ENCODE peak calls at places on chromosomes 13 and 19, in nine cellular contexts. One of them, this sample, is unnamed.

GRCh38 chr19:14554382-14554812 is 17.5 kb downstream of the NDUFB7 start:
- DNase-seq in neural crest cell: no peak
- DNase-seq in activated CD8-positive, alpha-beta T cell treated with anti-CD3 and anti-CD28 coated beads for 36 hours: no peak
- DNase-seq in frontal cortex: peak
- DNase-seq in tibial nerve: no peak
- DNase-seq in PC-9: peak
- DNase-seq in HTR-8/SVneo: no peak
- DNase-seq in stimulated activated CD8-positive, alpha-beta memory T cell treated with anti-CD3 and anti-CD28 coated beads, Interleukin-15, amount 100 ng/mL, for 24 hours: no peak
- DNase-seq in dorsolateral prefrontal cortex: peak
- DNase-seq in this sample: no peak

GRCh38 chr13:69856331-69856730 is 251.3 kb upstream of the ATXN8OS start:
- DNase-seq in neural crest cell: no peak
- DNase-seq in activated CD8-positive, alpha-beta T cell treated with anti-CD3 and anti-CD28 coated beads for 36 hours: no peak
- DNase-seq in frontal cortex: no peak
- DNase-seq in tibial nerve: no peak
- DNase-seq in PC-9: peak
- DNase-seq in HTR-8/SVneo: no peak
- DNase-seq in stimulated activated CD8-positive, alpha-beta memory T cell treated with anti-CD3 and anti-CD28 coated beads, Interleukin-15, amount 100 ng/mL, for 24 hours: no peak
- DNase-seq in dorsolateral prefrontal cortex: no peak
- DNase-seq in this sample: no peak

GRCh38 chr13:41332829-41333228 is 21.8 kb downstream of the NAA16 start:
- DNase-seq in neural crest cell: no peak
- DNase-seq in activated CD8-positive, alpha-beta T cell treated with anti-CD3 and anti-CD28 coated beads for 36 hours: no peak
- DNase-seq in frontal cortex: no peak
- DNase-seq in tibial nerve: no peak
- DNase-seq in PC-9: no peak
- DNase-seq in HTR-8/SVneo: no peak
- DNase-seq in stimulated activated CD8-positive, alpha-beta memory T cell treated with anti-CD3 and anti-CD28 coated beads, Interleukin-15, amount 100 ng/mL, for 24 hours: no peak
- DNase-seq in dorsolateral prefrontal cortex: no peak
- DNase-seq in this sample: no peak

GRCh38 chr13:91698767-91699166 is 300.3 kb downstream of the GPC5 start:
- DNase-seq in neural crest cell: no peak
- DNase-seq in activated CD8-positive, alpha-beta T cell treated with anti-CD3 and anti-CD28 coated beads for 36 hours: no peak
- DNase-seq in frontal cortex: no peak
- DNase-seq in tibial nerve: no peak
- DNase-seq in PC-9: no peak
- DNase-seq in HTR-8/SVneo: no peak
- DNase-seq in stimulated activated CD8-positive, alpha-beta memory T cell treated with anti-CD3 and anti-CD28 coated beads, Interleukin-15, amount 100 ng/mL, for 24 hours: no peak
- DNase-seq in dorsolateral prefrontal cortex: no peak
- DNase-seq in this sample: no peak

GRCh38 chr19:28171983-28172382 is 1041.0 kb downstream of the UQCRFS1 start:
- DNase-seq in neural crest cell: no peak
- DNase-seq in activated CD8-positive, alpha-beta T cell treated with anti-CD3 and anti-CD28 coated beads for 36 hours: no peak
- DNase-seq in frontal cortex: no peak
- DNase-seq in tibial nerve: no peak
- DNase-seq in PC-9: no peak
- DNase-seq in HTR-8/SVneo: no peak
- DNase-seq in stimulated activated CD8-positive, alpha-beta memory T cell treated with anti-CD3 and anti-CD28 coated beads, Interleukin-15, amount 100 ng/mL, for 24 hours: no peak
- DNase-seq in dorsolateral prefrontal cortex: no peak
- DNase-seq in this sample: no peak

GRCh38 chr13:23433171-23434153 is at the start of gene SACS:
- DNase-seq in neural crest cell: peak
- DNase-seq in activated CD8-positive, alpha-beta T cell treated with anti-CD3 and anti-CD28 coated beads for 36 hours: no peak
- DNase-seq in frontal cortex: peak
- DNase-seq in tibial nerve: no peak
- DNase-seq in PC-9: no peak
- DNase-seq in HTR-8/SVneo: peak
- DNase-seq in stimulated activated CD8-positive, alpha-beta memory T cell treated with anti-CD3 and anti-CD28 coated beads, Interleukin-15, amount 100 ng/mL, for 24 hours: no peak
- DNase-seq in dorsolateral prefrontal cortex: peak
- DNase-seq in this sample: no peak

GRCh38 chr13:112702983-112703379 is 13.1 kb downstream of the ATP11A start:
- DNase-seq in neural crest cell: no peak
- DNase-seq in activated CD8-positive, alpha-beta T cell treated with anti-CD3 and anti-CD28 coated beads for 36 hours: no peak
- DNase-seq in frontal cortex: no peak
- DNase-seq in tibial nerve: no peak
- DNase-seq in PC-9: no peak
- DNase-seq in HTR-8/SVneo: no peak
- DNase-seq in stimulated activated CD8-positive, alpha-beta memory T cell treated with anti-CD3 and anti-CD28 coated beads, Interleukin-15, amount 100 ng/mL, for 24 hours: no peak
- DNase-seq in dorsolateral prefrontal cortex: no peak
- DNase-seq in this sample: no peak

GRCh38 chr13:37263881-37264280 is 158.4 kb upstream of the CSNK1A1L start:
- DNase-seq in neural crest cell: no peak
- DNase-seq in activated CD8-positive, alpha-beta T cell treated with anti-CD3 and anti-CD28 coated beads for 36 hours: no peak
- DNase-seq in frontal cortex: no peak
- DNase-seq in tibial nerve: no peak
- DNase-seq in PC-9: no peak
- DNase-seq in HTR-8/SVneo: no peak
- DNase-seq in stimulated activated CD8-positive, alpha-beta memory T cell treated with anti-CD3 and anti-CD28 coated beads, Interleukin-15, amount 100 ng/mL, for 24 hours: no peak
- DNase-seq in dorsolateral prefrontal cortex: no peak
- DNase-seq in this sample: no peak

GRCh38 chr13:96984061-96984508 is 10.2 kb downstream of the OXGR1 start:
- DNase-seq in neural crest cell: no peak
- DNase-seq in activated CD8-positive, alpha-beta T cell treated with anti-CD3 and anti-CD28 coated beads for 36 hours: peak
- DNase-seq in frontal cortex: peak
- DNase-seq in tibial nerve: peak
- DNase-seq in PC-9: peak
- DNase-seq in HTR-8/SVneo: no peak
- DNase-seq in stimulated activated CD8-positive, alpha-beta memory T cell treated with anti-CD3 and anti-CD28 coated beads, Interleukin-15, amount 100 ng/mL, for 24 hours: no peak
- DNase-seq in dorsolateral prefrontal cortex: no peak
- DNase-seq in this sample: no peak

GRCh38 chr19:50330365-50331078 is 1.3 kb upstream of the KCNC3 start:
- DNase-seq in neural crest cell: peak
- DNase-seq in activated CD8-positive, alpha-beta T cell treated with anti-CD3 and anti-CD28 coated beads for 36 hours: peak
- DNase-seq in frontal cortex: peak
- DNase-seq in tibial nerve: peak
- DNase-seq in PC-9: peak
- DNase-seq in HTR-8/SVneo: peak
- DNase-seq in stimulated activated CD8-positive, alpha-beta memory T cell treated with anti-CD3 and anti-CD28 coated beads, Interleukin-15, amount 100 ng/mL, for 24 hours: peak
- DNase-seq in dorsolateral prefrontal cortex: peak
- DNase-seq in this sample: peak

GRCh38 chr19:51702103-51702753 is 9.1 kb downstream of the SPACA6 start:
- DNase-seq in neural crest cell: no peak
- DNase-seq in activated CD8-positive, alpha-beta T cell treated with anti-CD3 and anti-CD28 coated beads for 36 hours: peak
- DNase-seq in frontal cortex: peak
- DNase-seq in tibial nerve: peak
- DNase-seq in PC-9: peak
- DNase-seq in HTR-8/SVneo: no peak
- DNase-seq in stimulated activated CD8-positive, alpha-beta memory T cell treated with anti-CD3 and anti-CD28 coated beads, Interleukin-15, amount 100 ng/mL, for 24 hours: no peak
- DNase-seq in dorsolateral prefrontal cortex: peak
- DNase-seq in this sample: no peak

GRCh38 chr13:98570929-98571372 is 6.0 kb downstream of the STK24 start:
- DNase-seq in neural crest cell: no peak
- DNase-seq in activated CD8-positive, alpha-beta T cell treated with anti-CD3 and anti-CD28 coated beads for 36 hours: peak
- DNase-seq in frontal cortex: no peak
- DNase-seq in tibial nerve: no peak
- DNase-seq in PC-9: peak
- DNase-seq in HTR-8/SVneo: no peak
- DNase-seq in stimulated activated CD8-positive, alpha-beta memory T cell treated with anti-CD3 and anti-CD28 coated beads, Interleukin-15, amount 100 ng/mL, for 24 hours: no peak
- DNase-seq in dorsolateral prefrontal cortex: no peak
- DNase-seq in this sample: no peak

GRCh38 chr19:28652790-28653189 is 560.2 kb downstream of the UQCRFS1 start:
- DNase-seq in neural crest cell: no peak
- DNase-seq in activated CD8-positive, alpha-beta T cell treated with anti-CD3 and anti-CD28 coated beads for 36 hours: no peak
- DNase-seq in frontal cortex: no peak
- DNase-seq in tibial nerve: no peak
- DNase-seq in PC-9: no peak
- DNase-seq in HTR-8/SVneo: no peak
- DNase-seq in stimulated activated CD8-positive, alpha-beta memory T cell treated with anti-CD3 and anti-CD28 coated beads, Interleukin-15, amount 100 ng/mL, for 24 hours: no peak
- DNase-seq in dorsolateral prefrontal cortex: no peak
- DNase-seq in this sample: no peak

GRCh38 chr13:74466015-74466414 is 331.8 kb upstream of the KLF12 start:
- DNase-seq in neural crest cell: no peak
- DNase-seq in activated CD8-positive, alpha-beta T cell treated with anti-CD3 and anti-CD28 coated beads for 36 hours: no peak
- DNase-seq in frontal cortex: no peak
- DNase-seq in tibial nerve: no peak
- DNase-seq in PC-9: no peak
- DNase-seq in HTR-8/SVneo: no peak
- DNase-seq in stimulated activated CD8-positive, alpha-beta memory T cell treated with anti-CD3 and anti-CD28 coated beads, Interleukin-15, amount 100 ng/mL, for 24 hours: no peak
- DNase-seq in dorsolateral prefrontal cortex: no peak
- DNase-seq in this sample: no peak

GRCh38 chr19:8194528-8195275 is 14.5 kb upstream of the CERS4 start:
- DNase-seq in neural crest cell: no peak
- DNase-seq in activated CD8-positive, alpha-beta T cell treated with anti-CD3 and anti-CD28 coated beads for 36 hours: peak
- DNase-seq in frontal cortex: no peak
- DNase-seq in tibial nerve: no peak
- DNase-seq in PC-9: no peak
- DNase-seq in HTR-8/SVneo: no peak
- DNase-seq in stimulated activated CD8-positive, alpha-beta memory T cell treated with anti-CD3 and anti-CD28 coated beads, Interleukin-15, amount 100 ng/mL, for 24 hours: no peak
- DNase-seq in dorsolateral prefrontal cortex: no peak
- DNase-seq in this sample: no peak

GRCh38 chr19:29943615-29944014 is 1.6 kb downstream of the URI1 start:
- DNase-seq in neural crest cell: no peak
- DNase-seq in activated CD8-positive, alpha-beta T cell treated with anti-CD3 and anti-CD28 coated beads for 36 hours: no peak
- DNase-seq in frontal cortex: no peak
- DNase-seq in tibial nerve: no peak
- DNase-seq in PC-9: no peak
- DNase-seq in HTR-8/SVneo: no peak
- DNase-seq in stimulated activated CD8-positive, alpha-beta memory T cell treated with anti-CD3 and anti-CD28 coated beads, Interleukin-15, amount 100 ng/mL, for 24 hours: no peak
- DNase-seq in dorsolateral prefrontal cortex: no peak
- DNase-seq in this sample: no peak

GRCh38 chr19:46453661-46454060 is 17.7 kb downstream of the PNMA8A start:
- DNase-seq in neural crest cell: no peak
- DNase-seq in activated CD8-positive, alpha-beta T cell treated with anti-CD3 and anti-CD28 coated beads for 36 hours: no peak
- DNase-seq in frontal cortex: no peak
- DNase-seq in tibial nerve: no peak
- DNase-seq in PC-9: no peak
- DNase-seq in HTR-8/SVneo: no peak
- DNase-seq in stimulated activated CD8-positive, alpha-beta memory T cell treated with anti-CD3 and anti-CD28 coated beads, Interleukin-15, amount 100 ng/mL, for 24 hours: no peak
- DNase-seq in dorsolateral prefrontal cortex: no peak
- DNase-seq in this sample: no peak

GRCh38 chr13:113971471-113972231 is 2.2 kb downstream of the C13orf46 start:
- DNase-seq in neural crest cell: no peak
- DNase-seq in activated CD8-positive, alpha-beta T cell treated with anti-CD3 and anti-CD28 coated beads for 36 hours: no peak
- DNase-seq in frontal cortex: no peak
- DNase-seq in tibial nerve: no peak
- DNase-seq in PC-9: no peak
- DNase-seq in HTR-8/SVneo: no peak
- DNase-seq in stimulated activated CD8-positive, alpha-beta memory T cell treated with anti-CD3 and anti-CD28 coated beads, Interleukin-15, amount 100 ng/mL, for 24 hours: no peak
- DNase-seq in dorsolateral prefrontal cortex: no peak
- DNase-seq in this sample: no peak

GRCh38 chr19:14476663-14477401 is 1.7 kb upstream of the PTGER1 start:
- DNase-seq in neural crest cell: no peak
- DNase-seq in activated CD8-positive, alpha-beta T cell treated with anti-CD3 and anti-CD28 coated beads for 36 hours: peak
- DNase-seq in frontal cortex: no peak
- DNase-seq in tibial nerve: peak
- DNase-seq in PC-9: peak
- DNase-seq in HTR-8/SVneo: no peak
- DNase-seq in stimulated activated CD8-positive, alpha-beta memory T cell treated with anti-CD3 and anti-CD28 coated beads, Interleukin-15, amount 100 ng/mL, for 24 hours: no peak
- DNase-seq in dorsolateral prefrontal cortex: no peak
- DNase-seq in this sample: no peak